ENCODE peak calls at places on chromosomes 7 and 10, in five cellular contexts. V is mucosa of descending colon; Q is PC-9; H is CD8-positive, alpha-beta memory T cell; Z is left lung. C is an unnamed sample. For H3K9me3, the result is how much of the 10 kb centered on the place peaks cover.

GRCh38 chr10:77151395-77151794 is 486.2 kb downstream of the KCNMA1 start:
- DNase-seq in Z (no peak), V (no peak), Q (no peak), H (no peak), C (no peak)

GRCh38 chr10:5876181-5876768 is 13.4 kb downstream of the ANKRD16 start:
- DNase-seq in Q (no peak), Z (no peak), H (no peak), V (no peak), C (no peak)

GRCh38 chr10:30782543-30783461 is 153.2 kb upstream of the LYZL2 start:
- DNase-seq in Z (no peak), Q (no peak), H (no peak), V (no peak), C (peak)

GRCh38 chr10:119517235-119518141 is 25.0 kb downstream of the RGS10 start:
- DNase-seq in Z (peak), V (no peak), Q (no peak), H (peak), C (no peak)

GRCh38 chr10:22685926-22686325 is 28.5 kb downstream of the PIP4K2A start:
- DNase-seq in H (no peak), Z (no peak), V (no peak), Q (no peak), C (peak)

GRCh38 chr7:83162402-83163256 is at the start of gene PCLO:
- DNase-seq in V (peak), H (peak), Q (peak), Z (peak), C (peak)

GRCh38 chr10:43308986-43309385 is 42.1 kb upstream of the RASGEF1A start:
- DNase-seq in Z (no peak), Q (no peak), V (no peak), H (no peak), C (no peak)

GRCh38 chr10:120483006-120483405 is 26.0 kb downstream of the PLPP4 start:
- DNase-seq in Z (no peak), Q (no peak), H (no peak), V (no peak), C (no peak)

GRCh38 chr10:35611750-35612149 is 6.6 kb downstream of the GJD4 start:
- DNase-seq in V (no peak), Z (no peak), Q (no peak), H (no peak), C (no peak)

GRCh38 chr7:69018200-69018599 is 580.1 kb upstream of the AUTS2 start:
- DNase-seq in V (no peak), Z (no peak), H (no peak), Q (no peak), C (no peak)

GRCh38 chr10:70052462-70053211 is at the start of gene MACROH2A2:
- DNase-seq in Z (peak), Q (no peak), H (no peak), V (peak), C (peak)

GRCh38 chr10:131573256-131574215 is 262.0 kb upstream of the TCERG1L start:
- DNase-seq in Z (no peak), V (no peak), Q (no peak), H (no peak), C (no peak)

GRCh38 chr10:95798307-95798850 is 42.4 kb downstream of the ENTPD1 start:
- DNase-seq in V (no peak), Z (no peak), Q (no peak), H (no peak), C (no peak)

GRCh38 chr7:30163231-30163894 is 28.6 kb downstream of the MTURN start:
- DNase-seq in Z (no peak), H (no peak), V (no peak), Q (no peak), C (peak)

GRCh38 chr10:79403441-79404230 is 41.8 kb downstream of the ZCCHC24 start:
- DNase-seq in V (peak), H (no peak), Z (peak), Q (no peak), C (peak)

GRCh38 chr10:61635946-61636345 is 26.8 kb upstream of the CABCOCO1 start:
- DNase-seq in H (no peak), Z (no peak), Q (no peak), V (no peak), C (no peak)

GRCh38 chr7:153641202-153641601 is 411.0 kb upstream of the DPP6 start:
- DNase-seq in V (no peak), Z (no peak), Q (no peak), H (no peak), C (no peak)

GRCh38 chr7:47478017-47478344 is 103.9 kb downstream of the TNS3 start:
- DNase-seq in V (no peak), Q (no peak), Z (peak), H (no peak), C (no peak)

GRCh38 chr7:907158-907980 is 31.0 kb downstream of the GET4 start:
- DNase-seq in H (no peak), Q (no peak), V (no peak), Z (no peak), C (peak)

GRCh38 chr10:91635401-91636400 is 2.8 kb upstream of the PPP1R3C start:
- DNase-seq in H (peak), Q (peak), V (no peak), Z (no peak), C (peak)

GRCh38 chr10:101993836-101994235 is 62.1 kb downstream of the ARMH3 start:
- DNase-seq in Z (no peak), H (no peak), V (no peak), Q (no peak), C (no peak)

GRCh38 chr10:114504769-114505579 is 100.7 kb upstream of the AFAP1L2 start:
- DNase-seq in V (no peak), H (no peak), Q (peak), Z (no peak), C (peak)

GRCh38 chr10:90167174-90168064 is 466.0 kb downstream of the KIF20B start:
- DNase-seq in Q (no peak), V (no peak), H (no peak), Z (no peak), C (no peak)

GRCh38 chr7:111090834-111091233 is at the start of gene LRRN3:
- DNase-seq in Z (no peak), V (no peak), H (peak), Q (no peak), C (peak)

GRCh38 chr7:107041097-107041496 is 3.4 kb upstream of the PRKAR2B start:
- DNase-seq in Q (no peak), Z (no peak), H (no peak), V (no peak), C (no peak)

GRCh38 chr10:126199221-126199998 is 188.9 kb downstream of the ADAM12 start:
- DNase-seq in Q (peak), V (no peak), Z (no peak), H (no peak), C (no peak)

GRCh38 chr7:43593010-43593409 is 10.1 kb downstream of the STK17A start:
- DNase-seq in V (no peak), H (no peak), Q (no peak), Z (no peak), C (no peak)

GRCh38 chr7:87882538-87882937 is 6.2 kb downstream of the DBF4 start:
- DNase-seq in V (no peak), Q (no peak), Z (no peak), H (no peak), C (no peak)

GRCh38 chr10:123428302-123428701 is 237.9 kb upstream of the GPR26 start:
- DNase-seq in H (no peak), Z (no peak), Q (no peak), V (no peak), C (no peak)

GRCh38 chr10:122471531-122472177 is 10.3 kb downstream of the HTRA1 start:
- DNase-seq in Q (no peak), V (no peak), Z (peak), H (no peak), C (no peak)

GRCh38 chr7:4261038-4261960 is 420.8 kb upstream of the FOXK1 start:
- DNase-seq in Z (no peak), V (no peak), Q (no peak), H (no peak), C (no peak)

GRCh38 chr10:128725531-128725930 is 599.3 kb upstream of the MKI67 start:
- DNase-seq in H (no peak), V (no peak), Q (no peak), Z (no peak), C (no peak)

GRCh38 chr7:94696981-94697670 is 41.2 kb upstream of the SGCE start:
- DNase-seq in V (no peak), Z (peak), Q (peak), H (no peak), C (peak)

GRCh38 chr10:70772627-70773026 is 12.6 kb downstream of the TBATA start:
- DNase-seq in V (no peak), Q (no peak), Z (no peak), H (no peak), C (no peak)

GRCh38 chr10:1605999-1606940 is 131.1 kb downstream of the ADARB2 start:
- DNase-seq in Z (no peak), Q (no peak), H (no peak), V (no peak), C (no peak)
- H3K9me3 ChIP-seq in Z (under half), Q (under half), H (under half), V (under half), C (under half)

DNA sequence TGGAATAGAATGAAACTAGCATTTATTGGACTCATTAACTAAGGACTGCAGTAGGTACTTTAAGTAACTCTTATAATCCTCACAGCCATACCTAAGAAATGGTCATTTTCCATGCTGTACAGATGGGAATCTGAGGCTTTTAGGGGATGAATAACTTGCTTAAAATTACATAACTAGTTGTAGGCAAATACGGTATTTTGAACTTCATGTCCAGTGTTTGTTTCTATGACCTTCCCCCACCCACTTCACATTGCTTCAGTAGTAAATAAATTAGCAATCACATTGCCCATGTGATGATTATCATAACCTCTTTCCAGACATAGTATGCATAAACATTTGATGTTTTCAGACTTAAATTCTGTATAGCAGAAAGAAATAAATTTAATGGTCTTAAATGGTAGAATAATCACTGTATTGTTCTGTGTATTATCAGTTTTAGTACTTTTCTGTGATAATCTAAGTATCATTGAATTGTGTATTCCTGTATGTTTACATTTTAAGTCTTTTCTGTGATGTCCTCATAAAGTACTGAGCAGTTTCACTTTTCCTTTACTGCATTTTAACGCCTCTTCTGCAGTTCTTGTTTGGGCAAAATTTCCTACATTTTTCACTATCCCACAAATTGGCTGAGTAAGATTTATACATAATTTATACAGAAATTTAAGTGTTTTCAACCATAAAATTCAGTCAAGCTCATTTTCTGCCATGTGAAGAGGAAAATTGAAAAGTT is 48.3 kb downstream of the ANKIB1 start:
- DNase-seq in H (no peak), V (no peak), Q (no peak), Z (no peak), C (no peak)
- H3K4me3 ChIP-seq in H (no peak), V (no peak), Q (no peak), Z (no peak), C (peak)

GRCh38 chr7:159063046-159063840 is 81.4 kb downstream of the VIPR2 start:
- DNase-seq in Q (no peak), Z (no peak), V (no peak), H (no peak), C (peak)
- H3K9me3 ChIP-seq in Q (under half), Z (under half), V (under half), H (under half), C (under half)

GRCh38 chr10:60176900-60177299 is 212.8 kb downstream of the ANK3 start:
- DNase-seq in H (no peak), Z (no peak), Q (no peak), V (no peak), C (no peak)
- H3K4me3 ChIP-seq in H (no peak), Z (no peak), Q (no peak), V (no peak), C (no peak)

DNA sequence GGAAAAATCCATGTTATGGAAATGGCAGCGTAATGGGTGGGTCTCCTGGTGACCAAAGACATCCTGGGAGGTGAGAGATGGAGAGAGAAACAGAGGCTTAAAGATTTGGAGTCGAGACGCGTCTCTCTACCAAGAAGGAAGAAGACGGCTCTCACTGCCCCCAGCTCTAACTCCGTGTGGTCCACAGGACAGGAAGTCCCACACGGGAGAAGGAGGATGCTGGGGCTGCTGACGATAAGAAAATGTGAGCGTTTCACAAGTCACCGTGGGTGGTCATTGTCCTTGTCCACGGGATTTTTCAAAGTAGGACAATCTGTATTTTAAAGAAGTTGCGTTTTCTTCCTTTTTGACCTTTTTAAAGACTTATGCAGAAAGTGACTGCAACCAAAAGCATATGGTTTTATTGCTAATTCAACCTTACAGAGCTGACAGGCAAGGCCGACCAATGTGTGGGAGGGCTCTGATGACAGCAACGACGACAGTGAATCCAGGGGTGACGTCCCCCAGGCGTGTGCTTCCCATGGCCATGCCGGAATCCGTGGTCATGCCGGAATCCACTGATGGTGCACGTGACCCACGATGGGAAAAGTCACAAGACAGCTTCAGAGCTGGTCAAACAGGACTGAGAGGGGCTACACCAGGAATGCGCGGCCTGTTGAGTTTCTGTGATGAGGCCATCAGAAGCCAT is 341.2 kb downstream of the PTPRN2 start:
- DNase-seq in V (no peak), Q (no peak), Z (no peak), H (no peak), C (no peak)
- H3K9me3 ChIP-seq in V (under half), Q (under half), Z (under half), H (under half), C (under half)

DNA sequence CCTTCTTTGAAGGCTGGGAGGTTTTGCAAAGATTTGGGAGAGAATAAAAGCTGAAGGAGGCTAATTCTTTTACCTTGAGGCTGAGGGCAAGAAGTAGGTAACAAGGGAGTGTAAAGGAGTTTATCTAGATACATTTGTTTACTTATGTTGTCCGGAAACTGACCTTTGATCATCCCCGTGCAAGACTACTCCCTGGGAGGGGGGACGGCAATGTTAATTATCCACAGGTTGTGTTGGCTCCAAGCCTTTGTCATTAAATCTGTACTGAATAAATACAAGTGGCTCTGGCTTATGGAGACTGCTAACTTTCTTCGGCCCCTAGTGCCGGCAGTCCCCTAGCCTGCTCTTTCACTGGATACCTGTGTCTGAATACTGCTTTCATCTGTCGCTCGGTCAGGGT is 1250.6 kb upstream of the LRRTM3 start:
- DNase-seq in Q (no peak), V (peak), Z (no peak), H (no peak), C (no peak)
- H3K4me3 ChIP-seq in Q (no peak), V (no peak), Z (no peak), H (no peak), C (no peak)

GRCh38 chr10:112487964-112488363 is 40.9 kb downstream of the VTI1A start:
- DNase-seq in Z (no peak), V (no peak), H (no peak), Q (no peak), C (no peak)
- H3K9me3 ChIP-seq in Z (under half), V (under half), H (under half), Q (under half), C (under half)